ENCODE peak calls at places on chromosomes 7 and 10, in five cellular contexts. One of them, this sample, is unnamed.

GRCh38 chr7:128243273-128243672 is 2.2 kb downstream of the LEP start:
- DNase-seq in SK-N-SH: no peak
- DNase-seq in GM23338: no peak
- DNase-seq in OCI-LY7: no peak
- DNase-seq in hepatocyte: no peak
- DNase-seq in this sample: no peak

GRCh38 chr10:28849309-28849708 is 172.0 kb downstream of the BAMBI start:
- DNase-seq in SK-N-SH: no peak
- DNase-seq in GM23338: no peak
- DNase-seq in OCI-LY7: no peak
- DNase-seq in hepatocyte: no peak
- DNase-seq in this sample: no peak

GRCh38 chr10:123577921-123578461 is 88.2 kb upstream of the GPR26 start:
- DNase-seq in SK-N-SH: no peak
- DNase-seq in GM23338: no peak
- DNase-seq in OCI-LY7: no peak
- DNase-seq in hepatocyte: no peak
- DNase-seq in this sample: no peak

GRCh38 chr7:123537026-123537642 is 2.7 kb upstream of the IQUB start:
- DNase-seq in SK-N-SH: no peak
- DNase-seq in GM23338: peak; percentile 37
- DNase-seq in OCI-LY7: peak; percentile 51
- DNase-seq in hepatocyte: peak; percentile 21
- DNase-seq in this sample: no peak

GRCh38 chr7:123209786-123210185 is 10.0 kb upstream of the SLC13A1 start:
- DNase-seq in SK-N-SH: no peak
- DNase-seq in GM23338: no peak
- DNase-seq in OCI-LY7: no peak
- DNase-seq in hepatocyte: peak; percentile 68
- DNase-seq in this sample: no peak

GRCh38 chr7:148912758-148913541 is 28.9 kb upstream of the EZH2 start:
- DNase-seq in SK-N-SH: no peak
- DNase-seq in GM23338: no peak
- DNase-seq in OCI-LY7: peak; percentile 19
- DNase-seq in hepatocyte: no peak
- DNase-seq in this sample: peak; percentile 65

GRCh38 chr7:45918556-45918955 is 2.5 kb downstream of the IGFBP3 start:
- DNase-seq in SK-N-SH: no peak
- DNase-seq in GM23338: no peak
- DNase-seq in OCI-LY7: no peak
- DNase-seq in hepatocyte: no peak
- DNase-seq in this sample: no peak

GRCh38 chr7:117808273-117808868 is 64.9 kb downstream of the CTTNBP2 start:
- DNase-seq in SK-N-SH: no peak
- DNase-seq in GM23338: no peak
- DNase-seq in OCI-LY7: no peak
- DNase-seq in hepatocyte: no peak
- DNase-seq in this sample: no peak

GRCh38 chr7:21253740-21254687 is 173.9 kb upstream of the SP4 start:
- DNase-seq in SK-N-SH: peak; percentile 62
- DNase-seq in GM23338: peak; percentile 94
- DNase-seq in OCI-LY7: peak; percentile 21
- DNase-seq in hepatocyte: peak; percentile 87
- DNase-seq in this sample: peak; percentile 8

GRCh38 chr10:99850041-99850766 is 67.8 kb downstream of the ABCC2 start:
- DNase-seq in SK-N-SH: no peak
- DNase-seq in GM23338: peak; percentile 93
- DNase-seq in OCI-LY7: no peak
- DNase-seq in hepatocyte: no peak
- DNase-seq in this sample: no peak

GRCh38 chr10:60299390-60299778 is 90.3 kb downstream of the ANK3 start:
- DNase-seq in SK-N-SH: no peak
- DNase-seq in GM23338: no peak
- DNase-seq in OCI-LY7: no peak
- DNase-seq in hepatocyte: no peak
- DNase-seq in this sample: no peak

GRCh38 chr10:60303778-60304177 is 85.9 kb downstream of the ANK3 start:
- DNase-seq in SK-N-SH: no peak
- DNase-seq in GM23338: no peak
- DNase-seq in OCI-LY7: no peak
- DNase-seq in hepatocyte: no peak
- DNase-seq in this sample: no peak

GRCh38 chr10:60298408-60299389 is 91.0 kb downstream of the ANK3 start:
- DNase-seq in SK-N-SH: no peak
- DNase-seq in GM23338: no peak
- DNase-seq in OCI-LY7: no peak
- DNase-seq in hepatocyte: no peak
- DNase-seq in this sample: no peak

GRCh38 chr10:60296073-60296472 is 93.6 kb downstream of the ANK3 start:
- DNase-seq in SK-N-SH: no peak
- DNase-seq in GM23338: no peak
- DNase-seq in OCI-LY7: no peak
- DNase-seq in hepatocyte: no peak
- DNase-seq in this sample: no peak

DNA sequence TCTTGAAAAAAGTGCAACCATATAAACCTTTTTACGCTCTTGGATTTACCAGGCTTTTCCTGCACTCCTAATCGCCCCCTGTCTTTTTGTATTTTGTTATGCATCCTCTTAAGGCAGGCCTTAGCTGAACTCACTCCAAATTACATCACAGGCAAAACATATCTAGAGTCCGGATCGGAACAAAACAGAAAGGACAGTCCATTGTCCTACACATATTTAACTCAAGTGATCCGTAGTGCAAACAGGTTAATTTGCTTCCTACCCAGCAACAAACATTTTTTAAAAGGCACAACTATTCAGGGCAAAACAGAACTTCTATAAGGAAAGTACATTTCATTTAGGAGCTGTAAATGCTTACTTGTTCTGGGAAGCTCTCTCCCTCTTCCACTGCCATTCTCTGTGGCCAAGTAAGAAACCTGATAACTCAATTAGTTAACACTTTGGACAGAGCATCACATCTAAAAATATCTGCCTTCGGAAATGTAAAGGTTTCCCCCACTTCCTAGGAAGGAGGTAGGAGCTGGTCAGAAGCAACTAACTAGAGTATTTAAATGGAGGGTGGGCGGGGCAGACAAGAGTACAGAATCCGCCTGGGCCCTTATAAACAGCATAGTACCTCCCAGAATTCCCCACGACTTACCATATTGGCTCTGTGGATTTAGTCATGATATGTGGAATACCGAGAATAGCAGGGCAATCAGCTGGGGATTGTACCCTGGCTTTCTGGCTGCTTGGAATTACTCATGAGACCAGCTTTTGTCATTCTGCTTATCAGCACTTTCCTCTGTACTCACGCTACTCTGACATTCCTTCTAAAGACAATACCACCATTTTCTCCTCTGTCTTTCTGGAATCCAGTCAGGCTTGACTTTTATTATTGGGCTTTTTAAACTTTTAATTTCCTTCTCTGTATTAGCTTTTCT is 89.5 kb downstream of the ANK3 start:
- DNase-seq in SK-N-SH: no peak
- DNase-seq in GM23338: peak; percentile 91
- DNase-seq in OCI-LY7: no peak
- DNase-seq in hepatocyte: peak; percentile 69
- DNase-seq in this sample: no peak
- H3K27ac ChIP-seq in SK-N-SH: no peak overlapping the region
- H3K27ac ChIP-seq in GM23338: peak overlapping the region; percentile 64
- H3K27ac ChIP-seq in OCI-LY7: no peak overlapping the region
- H3K27ac ChIP-seq in hepatocyte: peak overlapping the region; percentile 64
- H3K27ac ChIP-seq in this sample: no peak overlapping the region

GRCh38 chr10:20417791-20418190 is 479.3 kb downstream of the NEBL start:
- DNase-seq in SK-N-SH: no peak
- DNase-seq in GM23338: no peak
- DNase-seq in OCI-LY7: no peak
- DNase-seq in hepatocyte: no peak
- DNase-seq in this sample: no peak

GRCh38 chr10:20418286-20418685 is 478.8 kb downstream of the NEBL start:
- DNase-seq in SK-N-SH: no peak
- DNase-seq in GM23338: no peak
- DNase-seq in OCI-LY7: no peak
- DNase-seq in hepatocyte: no peak
- DNase-seq in this sample: no peak

DNA sequence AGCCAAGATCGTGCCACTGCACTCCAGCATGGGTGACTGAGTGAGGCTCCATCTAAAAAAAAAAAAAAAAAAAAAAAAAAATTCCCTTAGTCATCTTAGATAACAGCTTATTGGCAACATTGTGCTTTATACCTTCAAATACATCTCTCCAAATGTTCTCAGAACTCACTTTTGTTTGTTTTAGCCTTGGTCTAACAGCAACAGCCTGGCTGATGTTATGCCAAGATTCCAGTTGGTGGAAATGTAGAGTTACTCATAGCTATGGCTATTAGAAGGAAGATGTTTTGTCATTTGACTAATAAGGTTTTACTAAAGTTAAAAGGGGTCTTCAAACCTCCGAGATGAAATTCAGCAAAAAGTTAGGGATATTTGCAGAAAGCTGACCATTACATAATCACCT is 481.4 kb downstream of the NEBL start:
- DNase-seq in SK-N-SH: no peak
- DNase-seq in GM23338: no peak
- DNase-seq in OCI-LY7: no peak
- DNase-seq in hepatocyte: no peak
- DNase-seq in this sample: no peak
- TF ChIP-seq CTCF in SK-N-SH: no peak
- TF ChIP-seq CTCF in GM23338: no peak
- TF ChIP-seq CTCF in OCI-LY7: no peak
- TF ChIP-seq CTCF in hepatocyte: no peak
- TF ChIP-seq CTCF in this sample: no peak

DNA sequence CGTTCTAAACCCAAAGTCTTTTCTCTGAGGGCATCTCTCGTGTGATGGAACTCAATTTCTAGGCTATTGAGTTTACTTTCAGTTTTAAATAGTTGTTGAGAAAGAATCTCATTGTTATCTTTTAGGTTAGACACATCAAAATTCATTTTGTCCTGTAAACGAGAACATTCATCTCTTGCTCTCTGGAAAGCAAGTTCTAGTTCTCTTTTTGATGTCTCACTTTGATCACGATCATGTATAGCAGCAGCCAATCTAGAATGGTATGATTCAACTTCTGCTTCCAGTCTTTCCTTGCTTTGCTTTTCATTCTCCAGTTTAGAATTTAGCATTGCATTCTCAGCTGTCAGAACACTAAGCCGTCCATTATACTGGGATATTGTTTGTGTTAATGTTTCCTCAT is 65.1 kb downstream of the ANKRD26 start:
- DNase-seq in SK-N-SH: no peak
- DNase-seq in GM23338: no peak
- DNase-seq in OCI-LY7: no peak
- DNase-seq in hepatocyte: no peak
- DNase-seq in this sample: no peak
- H3K9me2 ChIP-seq in SK-N-SH: no peaks in the 10 kb centered on the region
- H3K9me2 ChIP-seq in GM23338: no peaks in the 10 kb centered on the region
- H3K9me2 ChIP-seq in OCI-LY7: no peaks in the 10 kb centered on the region
- H3K9me2 ChIP-seq in hepatocyte: no peaks in the 10 kb centered on the region
- H3K9me2 ChIP-seq in this sample: no peaks in the 10 kb centered on the region

GRCh38 chr10:11146402-11147171 is 128.9 kb downstream of the CELF2 start:
- DNase-seq in SK-N-SH: peak; percentile 37
- DNase-seq in GM23338: no peak
- DNase-seq in OCI-LY7: no peak
- DNase-seq in hepatocyte: no peak
- DNase-seq in this sample: no peak
- H3K27ac ChIP-seq in SK-N-SH: no peak overlapping the region
- H3K27ac ChIP-seq in GM23338: no peak overlapping the region
- H3K27ac ChIP-seq in OCI-LY7: no peak overlapping the region
- H3K27ac ChIP-seq in hepatocyte: peak overlapping the region; percentile 9
- H3K27ac ChIP-seq in this sample: no peak overlapping the region

GRCh38 chr7:146740039-146740438 is 623.4 kb downstream of the CNTNAP2 start:
- DNase-seq in SK-N-SH: no peak
- DNase-seq in GM23338: no peak
- DNase-seq in OCI-LY7: no peak
- DNase-seq in hepatocyte: no peak
- DNase-seq in this sample: no peak

GRCh38 chr7:146735992-146736391 is 619.4 kb downstream of the CNTNAP2 start:
- DNase-seq in SK-N-SH: no peak
- DNase-seq in GM23338: no peak
- DNase-seq in OCI-LY7: no peak
- DNase-seq in hepatocyte: no peak
- DNase-seq in this sample: no peak

GRCh38 chr7:146731185-146731584 is 614.6 kb downstream of the CNTNAP2 start:
- DNase-seq in SK-N-SH: no peak
- DNase-seq in GM23338: no peak
- DNase-seq in OCI-LY7: no peak
- DNase-seq in hepatocyte: no peak
- DNase-seq in this sample: no peak

GRCh38 chr7:146736446-146737190 is 620.0 kb downstream of the CNTNAP2 start:
- DNase-seq in SK-N-SH: no peak
- DNase-seq in GM23338: no peak
- DNase-seq in OCI-LY7: no peak
- DNase-seq in hepatocyte: peak; percentile 6
- DNase-seq in this sample: no peak
- TF ChIP-seq CTCF in SK-N-SH: peak; percentile 50
- TF ChIP-seq CTCF in GM23338: peak; percentile 34
- TF ChIP-seq CTCF in OCI-LY7: peak; percentile 47
- TF ChIP-seq CTCF in hepatocyte: peak; percentile 47
- TF ChIP-seq CTCF in this sample: peak; percentile 57

GRCh38 chr7:1131471-1132265 is 28.3 kb downstream of the ZFAND2A start:
- DNase-seq in SK-N-SH: no peak
- DNase-seq in GM23338: no peak
- DNase-seq in OCI-LY7: no peak
- DNase-seq in hepatocyte: no peak
- DNase-seq in this sample: no peak
- H3K9me2 ChIP-seq in SK-N-SH: no peaks in the 10 kb centered on the region
- H3K9me2 ChIP-seq in GM23338: no peaks in the 10 kb centered on the region
- H3K9me2 ChIP-seq in OCI-LY7: no peaks in the 10 kb centered on the region
- H3K9me2 ChIP-seq in hepatocyte: no peaks in the 10 kb centered on the region
- H3K9me2 ChIP-seq in this sample: no peaks in the 10 kb centered on the region

GRCh38 chr7:140972344-140972743 is 42.4 kb downstream of the MRPS33 start:
- DNase-seq in SK-N-SH: no peak
- DNase-seq in GM23338: no peak
- DNase-seq in OCI-LY7: no peak
- DNase-seq in hepatocyte: no peak
- DNase-seq in this sample: no peak

GRCh38 chr7:140977351-140978140 is 37.2 kb downstream of the MRPS33 start:
- DNase-seq in SK-N-SH: no peak
- DNase-seq in GM23338: no peak
- DNase-seq in OCI-LY7: no peak
- DNase-seq in hepatocyte: no peak
- DNase-seq in this sample: peak; percentile 88

GRCh38 chr7:140967438-140967837 is 42.7 kb upstream of the BRAF start:
- DNase-seq in SK-N-SH: no peak
- DNase-seq in GM23338: no peak
- DNase-seq in OCI-LY7: no peak
- DNase-seq in hepatocyte: no peak
- DNase-seq in this sample: no peak

GRCh38 chr7:140972876-140973829 is 41.6 kb downstream of the MRPS33 start:
- DNase-seq in SK-N-SH: no peak
- DNase-seq in GM23338: no peak
- DNase-seq in OCI-LY7: no peak
- DNase-seq in hepatocyte: peak; percentile 15
- DNase-seq in this sample: peak; percentile 59
- H3K27ac ChIP-seq in SK-N-SH: no peak overlapping the region
- H3K27ac ChIP-seq in GM23338: no peak overlapping the region
- H3K27ac ChIP-seq in OCI-LY7: no peak overlapping the region
- H3K27ac ChIP-seq in hepatocyte: peak overlapping the region; percentile 29
- H3K27ac ChIP-seq in this sample: peak overlapping the region; percentile 22

This sample was measured in PC-9.